ENCODE peak calls at places on chromosomes 4 and X, in five cellular contexts. T is pancreas, G is A549, W is tibial nerve, S is GM13977. F is an unnamed sample.

GRCh38 chrX:10360121-10360520 is 203.3 kb downstream of the CLCN4 start:
- DNase-seq in T (no peak), G (no peak), W (no peak), S (no peak), F (no peak)

GRCh38 chr4:26062221-26062620 is 148.2 kb downstream of the SMIM20 start:
- DNase-seq in T (no peak), G (no peak), W (no peak), S (no peak), F (no peak)

GRCh38 chrX:128156204-128156603 is 104.0 kb upstream of the ACTRT1 start:
- DNase-seq in T (no peak), G (no peak), W (no peak), S (no peak), F (no peak)

GRCh38 chrX:21811832-21812231 is 27.6 kb upstream of the MBTPS2 start:
- DNase-seq in T (no peak), G (no peak), W (no peak), S (no peak), F (no peak)

GRCh38 chr4:170087163-170087700 is 2.5 kb downstream of the AADAT start:
- DNase-seq in T (no peak), G (no peak), W (no peak), S (no peak), F (no peak)

GRCh38 chr4:52870225-52870624 is 8.1 kb downstream of the RASL11B start:
- DNase-seq in T (no peak), G (no peak), W (no peak), S (no peak), F (no peak)

GRCh38 chrX:1815456-1816175 is 200.8 kb downstream of the ASMT start:
- DNase-seq in T (no peak), G (no peak), W (no peak), S (no peak), F (no peak)

GRCh38 chrX:20968996-20969395 is 405.2 kb upstream of the CNKSR2 start:
- DNase-seq in T (no peak), G (no peak), W (no peak), S (no peak), F (no peak)

GRCh38 chr4:127623755-127624087 is 9.0 kb upstream of the INTU start:
- DNase-seq in T (no peak), G (peak; percentile 17), W (no peak), S (peak; percentile 28), F (peak; percentile 28)

GRCh38 chrX:54248309-54248708 is 65.3 kb upstream of the FAM120C start:
- DNase-seq in T (no peak), G (peak; percentile 15), W (no peak), S (peak; percentile 22), F (no peak)

GRCh38 chr4:112519689-112520597 is 4.0 kb upstream of the NEUROG2 start:
- DNase-seq in T (no peak), G (no peak), W (no peak), S (peak; percentile 16), F (peak; percentile 33)

GRCh38 chr4:165096776-165097175 is 15.9 kb downstream of the TMEM192 start:
- DNase-seq in T (no peak), G (peak; percentile 6), W (no peak), S (peak; percentile 41), F (no peak)

GRCh38 chr4:122218762-122219161 is 66.6 kb downstream of the BLTP1 start:
- DNase-seq in T (no peak), G (no peak), W (no peak), S (no peak), F (no peak)

GRCh38 chr4:37699874-37700481 is 13.8 kb upstream of the RELL1 start:
- DNase-seq in T (no peak), G (no peak), W (no peak), S (no peak), F (no peak)

GRCh38 chrX:107700317-107700774 is 72.0 kb downstream of the PRPS1 start:
- DNase-seq in T (no peak), G (no peak), W (no peak), S (no peak), F (no peak)

GRCh38 chr4:15963568-15963967 is 593 bp upstream of the FGFBP2 start:
- DNase-seq in T (no peak), G (no peak), W (no peak), S (peak; percentile 63), F (peak; percentile 92)

GRCh38 chr4:8600686-8601085 is 8.1 kb downstream of the CPZ start:
- DNase-seq in T (no peak), G (no peak), W (no peak), S (no peak), F (no peak)

GRCh38 chr4:88333741-88334405 is 44.8 kb upstream of the HERC6 start:
- DNase-seq in T (no peak), G (no peak), W (no peak), S (no peak), F (no peak)

GRCh38 chr4:184096561-184097239 is 121.0 kb downstream of the ENPP6 start:
- DNase-seq in T (no peak), G (no peak), W (no peak), S (no peak), F (no peak)

GRCh38 chr4:6469144-6469543 is 3.3 kb downstream of the PPP2R2C start:
- DNase-seq in T (no peak), G (no peak), W (no peak), S (no peak), F (no peak)

GRCh38 chr4:38751341-38752043 is 31.3 kb downstream of the TLR10 start:
- DNase-seq in T (no peak), G (no peak), W (no peak), S (no peak), F (no peak)

GRCh38 chrX:20414066-20414465 is 147.4 kb upstream of the RPS6KA3 start:
- DNase-seq in T (no peak), G (no peak), W (no peak), S (no peak), F (no peak)

GRCh38 chr4:64781737-64782326 is 372.6 kb upstream of the TECRL start:
- DNase-seq in T (no peak), G (no peak), W (no peak), S (no peak), F (no peak)

GRCh38 chrX:25003066-25003849 is 12.5 kb downstream of the ARX start:
- DNase-seq in T (peak; percentile 32), G (no peak), W (no peak), S (no peak), F (no peak)

GRCh38 chrX:68060506-68061205 is 372.6 kb downstream of the OPHN1 start:
- DNase-seq in T (no peak), G (no peak), W (no peak), S (no peak), F (no peak)

GRCh38 chr4:110452546-110452945 is 23.4 kb upstream of the ENPEP start:
- DNase-seq in T (no peak), G (no peak), W (no peak), S (no peak), F (no peak)

GRCh38 chr4:128286474-128287158 is 997 bp downstream of the PGRMC2 start:
- DNase-seq in T (no peak), G (peak; percentile 49), W (no peak), S (peak; percentile 67), F (peak; percentile 43)

GRCh38 chrX:78595901-78596502 is 63.1 kb downstream of the RTL3 start:
- DNase-seq in T (no peak), G (no peak), W (no peak), S (no peak), F (peak; percentile 35)
- TF ChIP-seq CTCF in T (no peak), G (no peak), W (no peak), S (peak; percentile 21), F (peak; percentile 21)

DNA sequence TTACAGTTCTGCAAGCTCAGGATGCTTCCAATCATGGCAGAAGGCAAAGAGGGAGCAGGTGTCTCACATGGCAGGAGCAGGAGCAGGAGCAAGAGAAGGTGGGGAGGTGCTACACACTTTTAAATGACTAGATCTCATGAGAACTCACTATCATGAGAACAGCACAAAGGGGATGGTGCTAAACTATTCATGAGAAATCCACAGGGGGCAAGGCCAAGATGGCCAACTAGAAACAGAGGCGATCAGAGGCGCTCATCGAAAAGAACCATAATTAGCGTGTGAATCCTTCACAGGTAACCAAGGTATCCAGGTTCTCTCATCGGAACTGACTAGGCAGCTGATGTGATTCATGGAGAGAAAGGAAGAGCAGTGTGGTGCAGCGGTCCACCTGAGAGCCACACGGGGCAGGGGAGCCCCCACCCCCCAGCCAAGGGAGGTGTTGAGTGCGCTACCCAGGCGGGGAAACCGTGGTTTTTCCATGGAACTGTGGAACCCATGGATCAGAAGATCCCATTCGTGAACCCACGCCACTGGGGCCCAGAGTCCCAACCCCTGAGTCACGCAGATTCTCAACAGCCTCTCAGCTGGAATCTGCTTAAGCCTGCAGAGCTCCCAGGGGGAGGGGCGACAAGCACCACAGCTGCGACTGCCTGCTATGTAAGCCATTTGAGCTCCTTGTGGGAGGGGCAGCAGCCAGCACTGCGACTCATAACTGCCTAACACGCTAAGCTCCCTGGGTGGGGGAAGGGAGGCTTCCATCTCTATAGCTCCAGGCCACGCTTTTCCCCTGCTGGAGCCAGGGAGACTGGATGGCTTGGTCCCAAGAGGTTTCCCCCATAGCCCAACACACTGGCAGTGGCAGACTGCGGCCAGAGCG is 46.7 kb downstream of the FGF16 start:
- DNase-seq in T (no peak), G (no peak), W (no peak), S (no peak), F (no peak)
- TF ChIP-seq CTCF in T (no peak), G (no peak), W (no peak), S (no peak), F (no peak)

GRCh38 chrX:133475521-133475920 is 60.2 kb upstream of the GPC4 start:
- DNase-seq in T (no peak), G (no peak), W (no peak), S (no peak), F (no peak)
- TF ChIP-seq CTCF in T (no peak), G (no peak), W (no peak), S (no peak), F (no peak)

DNA sequence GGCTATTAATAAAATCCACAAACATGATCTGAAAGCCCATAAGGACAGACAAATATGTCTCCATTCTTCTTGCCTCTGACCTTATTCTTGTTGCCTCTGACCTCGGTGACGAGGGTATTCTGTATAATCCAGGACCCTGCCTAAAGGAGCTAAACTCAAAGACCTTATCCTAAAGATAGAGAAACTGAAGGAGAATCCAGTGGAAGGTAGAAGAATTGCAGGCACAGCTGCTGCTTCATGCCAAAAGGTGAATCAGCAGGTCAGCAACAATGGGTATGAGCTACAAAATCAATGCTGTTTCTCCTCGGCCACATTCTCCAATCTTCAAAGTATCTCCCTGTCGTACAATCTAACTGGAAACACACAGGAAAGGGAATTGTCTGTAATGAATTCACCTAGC is 71.4 kb downstream of the INTS6L start:
- DNase-seq in T (no peak), G (no peak), W (no peak), S (no peak), F (no peak)
- TF ChIP-seq CTCF in T (no peak), G (no peak), W (no peak), S (no peak), F (no peak)